ENCODE peak calls at places on chromosome 9, in seven cellular contexts. D is gastrocnemius medialis, M is tibial nerve, Z is lung, R is right atrium auricular region, L is adrenal gland, T is ascending aorta. B is an unnamed sample.

GRCh38 chr9:134455951-134456739 is 129.9 kb downstream of the RXRA start:
- DNase-seq in D (peak), M (peak), Z (peak), R (peak), L (peak), T (peak), B (peak)

GRCh38 chr9:71758785-71759184 is 9.5 kb downstream of the CEMIP2 start:
- DNase-seq in D (peak), M (no peak), Z (no peak), R (no peak), L (no peak), T (no peak), B (no peak)

GRCh38 chr9:122126340-122127333 is 32.9 kb downstream of the NDUFA8 start:
- DNase-seq in D (no peak), M (no peak), Z (no peak), R (no peak), L (no peak), T (no peak), B (no peak)

GRCh38 chr9:121700831-121701419 is 49.5 kb downstream of the DAB2IP start:
- DNase-seq in D (no peak), M (no peak), Z (no peak), R (no peak), L (no peak), T (no peak), B (no peak)

GRCh38 chr9:77879344-77880089 is 152.1 kb downstream of the GNAQ start:
- DNase-seq in D (no peak), M (no peak), Z (no peak), R (no peak), L (no peak), T (no peak), B (no peak)

GRCh38 chr9:35760651-35761050 is 6.6 kb upstream of the MSMP start:
- DNase-seq in D (no peak), M (no peak), Z (no peak), R (no peak), L (no peak), T (no peak), B (peak)

GRCh38 chr9:27248702-27249101 is 48.2 kb downstream of the EQTN start:
- DNase-seq in D (no peak), M (no peak), Z (no peak), R (no peak), L (no peak), T (no peak), B (no peak)

GRCh38 chr9:85185486-85186217 is 516.1 kb downstream of the NTRK2 start:
- DNase-seq in D (no peak), M (no peak), Z (no peak), R (no peak), L (no peak), T (no peak), B (no peak)

GRCh38 chr9:127536499-127536898 is 75.6 kb upstream of the STXBP1 start:
- DNase-seq in D (no peak), M (no peak), Z (no peak), R (no peak), L (no peak), T (no peak), B (no peak)

GRCh38 chr9:38345851-38346755 is 46.4 kb upstream of the ALDH1B1 start:
- DNase-seq in D (no peak), M (no peak), Z (no peak), R (peak), L (peak), T (no peak), B (no peak)

GRCh38 chr9:135021393-135021789 is 66.1 kb upstream of the OLFM1 start:
- DNase-seq in D (no peak), M (no peak), Z (no peak), R (no peak), L (no peak), T (no peak), B (no peak)

GRCh38 chr9:73996844-73997243 is 500.3 kb upstream of the RORB start:
- DNase-seq in D (no peak), M (no peak), Z (no peak), R (no peak), L (no peak), T (no peak), B (no peak)

GRCh38 chr9:96719538-96720315 is 58.2 kb downstream of the ZNF510 start:
- DNase-seq in D (no peak), M (no peak), Z (no peak), R (no peak), L (peak), T (no peak), B (no peak)

GRCh38 chr9:1718836-1719235 is 296.3 kb upstream of the SMARCA2 start:
- DNase-seq in D (no peak), M (no peak), Z (no peak), R (no peak), L (no peak), T (no peak), B (no peak)

GRCh38 chr9:85521331-85522197 is 220.2 kb downstream of the AGTPBP1 start:
- DNase-seq in D (peak), M (no peak), Z (no peak), R (no peak), L (no peak), T (no peak), B (no peak)

GRCh38 chr9:16561121-16561520 is 309.3 kb downstream of the BNC2 start:
- DNase-seq in D (no peak), M (no peak), Z (no peak), R (no peak), L (no peak), T (no peak), B (no peak)

GRCh38 chr9:94289691-94290090 is 30.6 kb downstream of the ZNF169 start:
- DNase-seq in D (no peak), M (no peak), Z (no peak), R (no peak), L (no peak), T (no peak), B (no peak)

GRCh38 chr9:33924978-33925797 is 108.2 kb downstream of the UBE2R2 start:
- DNase-seq in D (no peak), M (peak), Z (no peak), R (peak), L (peak), T (no peak), B (peak)

GRCh38 chr9:105026451-105026850 is 98.5 kb upstream of the ABCA1 start:
- DNase-seq in D (no peak), M (no peak), Z (no peak), R (no peak), L (no peak), T (no peak), B (no peak)

GRCh38 chr9:26229324-26230054 is 551.2 kb upstream of the TUSC1 start:
- DNase-seq in D (no peak), M (no peak), Z (no peak), R (no peak), L (no peak), T (no peak), B (no peak)

GRCh38 chr9:131273791-131274673 is 2.3 kb downstream of the FAM78A start:
- DNase-seq in D (no peak), M (no peak), Z (no peak), R (no peak), L (no peak), T (no peak), B (no peak)

GRCh38 chr9:131276891-131277672 is 772 bp upstream of the FAM78A start:
- DNase-seq in D (no peak), M (no peak), Z (no peak), R (no peak), L (no peak), T (no peak), B (no peak)

GRCh38 chr9:131276107-131276888 is at the start of gene FAM78A:
- DNase-seq in D (no peak), M (no peak), Z (peak), R (no peak), L (peak), T (no peak), B (no peak)

GRCh38 chr9:131274674-131275331 is 1.5 kb downstream of the FAM78A start:
- DNase-seq in D (peak), M (peak), Z (no peak), R (no peak), L (no peak), T (no peak), B (no peak)

DNA sequence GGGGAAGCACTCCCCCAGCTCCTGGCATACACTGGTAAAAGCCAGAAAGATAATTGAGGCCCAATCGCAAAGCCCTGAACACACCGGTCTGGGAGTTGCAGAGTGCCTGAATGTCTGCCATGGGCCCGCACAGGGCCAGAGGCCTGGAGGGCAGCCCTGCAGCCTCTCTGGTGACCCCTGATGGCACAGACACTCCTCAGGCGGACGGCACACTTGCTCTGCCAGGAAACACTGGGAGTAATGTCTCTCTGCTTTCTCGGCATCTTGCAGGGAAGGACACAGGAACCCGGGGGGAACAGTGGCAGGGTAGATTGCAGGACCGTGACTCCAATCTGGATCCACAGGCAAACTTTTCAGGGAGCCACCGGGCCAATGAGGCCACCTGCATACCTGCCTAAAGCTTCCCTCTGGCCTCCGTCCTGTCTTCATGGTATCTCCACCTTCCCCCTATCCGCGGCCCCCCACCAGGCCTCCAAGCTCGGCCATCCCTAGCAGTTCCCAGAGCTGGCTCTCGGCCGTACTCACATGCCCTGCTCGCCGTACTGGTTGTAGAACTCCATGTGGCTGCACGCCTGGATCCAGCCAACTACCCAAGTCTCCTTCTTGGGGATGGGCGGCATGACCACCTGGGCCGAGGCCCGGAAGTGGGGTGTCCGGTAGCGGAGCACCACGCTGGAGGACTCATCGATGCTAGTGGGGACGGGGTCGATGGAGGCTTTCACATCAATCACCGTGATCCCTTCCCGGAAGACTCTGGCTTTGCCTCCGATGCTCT is 791 bp downstream of the FAM78A start:
- DNase-seq in D (no peak), M (no peak), Z (no peak), R (no peak), L (no peak), T (no peak), B (no peak)
- TF ChIP-seq CTCF in D (peak), M (no peak), Z (no peak), R (no peak), L (no peak), T (no peak), B (no peak)

DNA sequence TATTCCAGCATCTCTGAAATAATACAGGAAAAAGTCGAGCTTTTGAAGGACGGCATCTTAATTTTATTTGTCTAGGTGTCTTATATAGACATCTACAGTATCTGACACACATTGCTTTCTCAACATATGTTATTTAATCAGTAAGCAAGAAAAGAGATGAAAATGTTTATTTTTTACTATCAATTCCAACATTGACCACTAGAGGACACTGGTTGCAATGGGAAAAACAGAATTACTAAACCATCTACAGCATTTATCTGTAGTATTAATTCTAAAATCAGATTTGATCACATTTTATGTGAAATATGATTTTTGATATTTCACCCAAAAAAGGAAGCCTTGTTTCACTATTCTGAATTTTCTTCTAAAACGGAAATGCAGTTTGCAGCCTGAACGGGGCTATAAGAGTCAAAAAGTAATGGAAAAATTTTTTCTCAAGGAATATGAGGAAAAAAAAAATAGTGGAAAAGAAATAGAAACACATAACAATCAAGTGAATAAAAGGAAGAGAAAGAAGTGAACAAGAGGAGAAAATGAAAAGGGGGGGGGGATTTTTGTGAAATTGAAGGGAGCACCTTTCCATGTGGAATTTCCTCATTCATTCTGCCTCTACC is 98.6 kb downstream of the OSTF1 start:
- DNase-seq in D (no peak), M (no peak), Z (no peak), R (no peak), L (no peak), T (no peak), B (no peak)
- H3K4me3 ChIP-seq in D (no peak), M (no peak), Z (no peak), R (no peak), L (no peak), T (no peak), B (no peak)

GRCh38 chr9:37333288-37333687 is 89.2 kb upstream of the GRHPR start:
- DNase-seq in D (no peak), M (no peak), Z (no peak), R (no peak), L (no peak), T (no peak), B (no peak)
- TF ChIP-seq CTCF in D (no peak), M (no peak), Z (no peak), R (no peak), L (no peak), T (no peak), B (no peak)

DNA sequence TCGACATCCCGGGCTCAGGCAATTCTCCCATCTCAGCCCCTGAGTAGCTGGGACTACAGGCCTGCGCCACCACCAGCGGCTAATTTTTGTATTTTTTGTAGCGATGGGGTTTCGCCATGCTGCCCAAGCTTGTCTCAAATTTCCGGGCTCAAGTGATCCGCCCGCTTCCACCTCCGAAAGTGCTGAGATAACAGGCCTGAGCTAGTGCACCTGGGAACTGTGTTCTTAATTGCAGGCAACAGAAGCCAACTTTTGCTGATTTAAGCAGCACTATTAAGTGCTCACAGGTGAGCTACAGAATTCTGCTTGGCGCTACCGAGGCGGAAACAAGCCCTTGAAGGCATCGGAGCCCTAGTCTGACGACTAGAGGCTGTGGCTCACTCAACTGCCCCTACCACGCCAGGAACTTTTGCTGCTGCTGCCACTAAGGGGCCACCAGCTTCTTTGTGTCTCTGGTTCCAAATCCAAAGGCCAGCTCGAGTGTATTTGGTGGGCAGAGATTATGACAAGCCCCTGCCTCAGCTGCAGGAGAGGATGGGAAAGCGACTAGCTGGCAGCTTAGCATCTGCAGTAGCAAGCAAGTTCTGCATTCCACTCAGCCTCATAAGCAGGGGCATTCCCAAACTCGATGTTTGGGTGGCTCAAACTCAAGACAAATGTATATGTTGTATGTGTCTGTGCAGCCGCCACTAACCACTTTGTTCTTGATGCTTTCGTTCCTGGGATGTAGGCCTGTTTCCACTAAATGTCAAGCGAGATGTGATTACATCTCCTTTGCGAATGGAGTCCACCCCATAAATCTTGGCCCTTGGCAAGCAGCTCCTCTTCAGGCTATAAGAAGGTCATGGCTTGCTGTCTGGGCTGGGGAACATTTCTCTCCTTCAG is 10.6 kb upstream of the HMCN2 start:
- DNase-seq in D (no peak), M (no peak), Z (no peak), R (no peak), L (no peak), T (no peak), B (no peak)
- H3K4me3 ChIP-seq in D (no peak), M (no peak), Z (no peak), R (no peak), L (no peak), T (no peak), B (no peak)

GRCh38 chr9:22100626-22101025 is 91.5 kb upstream of the CDKN2B start:
- DNase-seq in D (no peak), M (no peak), Z (no peak), R (no peak), L (no peak), T (no peak), B (no peak)
- TF ChIP-seq CTCF in D (no peak), M (no peak), Z (no peak), R (peak), L (no peak), T (no peak), B (no peak)

GRCh38 chr9:83503881-83504280 is 34.3 kb downstream of the FRMD3 start:
- DNase-seq in D (no peak), M (no peak), Z (no peak), R (no peak), L (no peak), T (no peak), B (no peak)
- H3K4me3 ChIP-seq in D (no peak), M (no peak), Z (no peak), R (no peak), L (no peak), T (no peak), B (no peak)

GRCh38 chr9:79763861-79764260 is 192.1 kb downstream of the TLE4 start:
- DNase-seq in D (no peak), M (peak), Z (no peak), R (no peak), L (no peak), T (no peak), B (no peak)

GRCh38 chr9:79759460-79759859 is 187.7 kb downstream of the TLE4 start:
- DNase-seq in D (no peak), M (no peak), Z (no peak), R (no peak), L (no peak), T (no peak), B (no peak)

GRCh38 chr9:79757074-79757473 is 185.3 kb downstream of the TLE4 start:
- DNase-seq in D (no peak), M (no peak), Z (no peak), R (no peak), L (no peak), T (no peak), B (no peak)

GRCh38 chr9:79756414-79756813 is 184.6 kb downstream of the TLE4 start:
- DNase-seq in D (no peak), M (no peak), Z (no peak), R (no peak), L (no peak), T (no peak), B (no peak)

DNA sequence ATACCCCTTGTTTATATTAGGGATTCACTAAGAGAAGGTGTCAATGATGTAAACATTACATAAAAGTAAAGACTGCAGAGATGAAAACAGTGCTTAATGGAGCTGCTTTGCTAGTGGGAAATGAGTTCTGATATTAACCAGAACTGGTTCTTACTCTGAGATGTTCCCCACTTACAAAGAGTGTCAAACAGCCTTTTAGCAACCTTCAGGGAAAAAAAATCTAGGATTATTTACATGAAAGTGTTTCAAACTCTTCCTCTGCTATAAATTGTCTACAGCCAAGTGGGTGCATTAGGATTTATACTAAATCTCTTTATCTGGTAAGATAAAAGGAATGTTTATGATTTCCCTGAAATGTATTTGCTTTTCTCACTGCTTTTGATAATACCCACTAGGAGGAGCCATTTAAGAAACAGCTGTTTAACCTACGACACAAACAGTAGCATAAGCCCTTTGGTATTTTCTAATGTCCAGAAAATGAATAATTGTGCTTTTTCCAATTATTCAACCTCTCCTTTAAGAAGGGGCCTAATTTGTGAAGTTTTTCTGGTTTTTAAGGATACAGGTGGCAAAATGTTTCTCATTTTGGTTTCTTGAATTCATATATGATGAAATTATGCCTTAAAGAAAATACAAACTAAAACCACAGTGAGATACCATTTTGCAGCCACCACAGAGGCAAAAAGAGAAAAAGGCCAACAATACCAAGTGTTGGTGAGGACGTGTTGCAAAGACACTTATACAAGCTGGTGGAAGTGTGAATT is 186.3 kb downstream of the TLE4 start:
- DNase-seq in D (no peak), M (no peak), Z (no peak), R (no peak), L (no peak), T (no peak), B (no peak)
- TF ChIP-seq CTCF in D (no peak), M (no peak), Z (no peak), R (peak), L (peak), T (no peak), B (no peak)

DNA sequence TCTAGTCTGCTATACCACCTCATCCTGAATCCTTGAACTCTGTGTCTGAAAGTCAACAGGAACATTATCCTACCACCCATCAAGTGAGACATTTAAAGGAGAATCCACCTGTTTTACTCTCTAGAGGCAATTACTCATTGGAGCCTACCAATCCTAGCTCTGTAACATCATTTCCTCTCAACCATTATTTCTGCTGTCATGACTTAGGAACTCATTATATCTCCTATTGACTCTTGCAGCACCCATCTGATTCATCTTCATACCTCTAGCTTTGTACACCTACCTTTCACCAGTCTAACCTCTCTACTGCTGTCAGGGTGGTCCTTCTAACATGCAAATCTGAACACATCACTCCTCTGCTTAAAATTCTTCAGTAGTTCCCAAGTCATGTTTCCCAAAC is 481.5 kb downstream of the NFIB start:
- DNase-seq in D (no peak), M (no peak), Z (no peak), R (no peak), L (no peak), T (no peak), B (no peak)
- H3K4me3 ChIP-seq in D (no peak), M (no peak), Z (no peak), R (no peak), L (no peak), T (no peak), B (no peak)

GRCh38 chr9:110114888-110115259 is 93.1 kb downstream of the C9orf152 start:
- DNase-seq in D (no peak), M (no peak), Z (no peak), R (no peak), L (no peak), T (no peak), B (no peak)
- TF ChIP-seq CTCF in D (peak), M (no peak), Z (no peak), R (no peak), L (no peak), T (peak), B (no peak)

B was measured in astrocyte of the cerebellum.